ENCODE peak calls at places on chromosomes 16 and 17, in four cellular contexts. P is IMR-90; V is colonic mucosa; C is activated naive CD8-positive, alpha-beta T cell treated with anti-CD3 and anti-CD28 coated beads for 36 hours. R is an unnamed sample.
A peak's percentile ranks its signal among the peaks of the same experiment; 100 is the strongest.

GRCh38 chr17:42457107-42457787 is 1.4 kb upstream of the ATP6V0A1 start:
- DNase-seq in C (no peak), V (no peak), P (no peak), R (no peak)

GRCh38 chr17:30600830-30601494 is 123.8 kb downstream of the GOSR1 start:
- DNase-seq in P (peak; percentile 11), V (peak; percentile 50), C (peak; percentile 7), R (no peak)

GRCh38 chr17:68468785-68469184 is 11.5 kb upstream of the WIPI1 start:
- DNase-seq in V (no peak), P (peak; percentile 12), C (no peak), R (no peak)

GRCh38 chr17:30996481-30996880 is 25.6 kb downstream of the RNF135 start:
- DNase-seq in P (no peak), C (no peak), V (no peak), R (no peak)

GRCh38 chr16:26334218-26335111 is 642.7 kb downstream of the HS3ST4 start:
- DNase-seq in P (no peak), V (no peak), C (no peak), R (no peak)

GRCh38 chr17:40321502-40322416 is 12.8 kb downstream of the RARA start:
- DNase-seq in P (no peak), V (peak; percentile 38), C (no peak), R (no peak)

GRCh38 chr16:85768225-85768624 is 17.3 kb upstream of the C16orf74 start:
- DNase-seq in P (no peak), V (no peak), C (no peak), R (no peak)

GRCh38 chr17:69269174-69269998 is 40.8 kb upstream of the ABCA10 start:
- DNase-seq in C (no peak), V (no peak), P (peak; percentile 66), R (peak; percentile 29)

GRCh38 chr16:90057738-90058173 is 19.4 kb downstream of the PRDM7 start:
- DNase-seq in P (peak; percentile 90), V (no peak), C (no peak), R (peak; percentile 69)

R was measured in HFFc6.